ENCODE peak calls at places on chromosomes 4 and X, in four cellular contexts. D, A, I and V are unnamed samples.

GRCh38 chr4:67892905-67893304 is 9.1 kb upstream of the TMPRSS11D start:
- DNase-seq in D (peak), A (no peak), I (no peak), V (peak)

GRCh38 chr4:23438764-23439163 is 451.1 kb downstream of the PPARGC1A start:
- DNase-seq in D (no peak), A (no peak), I (no peak), V (no peak)

GRCh38 chr4:3868841-3869572 is 102.8 kb downstream of the ADRA2C start:
- DNase-seq in D (no peak), A (no peak), I (no peak), V (peak)

GRCh38 chr4:129014566-129015509 is 78.5 kb downstream of the SCLT1 start:
- DNase-seq in D (no peak), A (no peak), I (peak), V (no peak)

GRCh38 chrX:99172958-99173357 is 1237.1 kb downstream of the PCDH19 start:
- DNase-seq in D (no peak), A (no peak), I (no peak), V (peak)

GRCh38 chrX:45602151-45602550 is 401.5 kb upstream of the DIPK2B start:
- DNase-seq in D (no peak), A (no peak), I (peak), V (no peak)

GRCh38 chrX:110992611-110993010 is 103.4 kb upstream of the PAK3 start:
- DNase-seq in D (peak), A (no peak), I (peak), V (peak)

GRCh38 chr4:20805716-20806115 is 105.5 kb downstream of the PACRGL start:
- DNase-seq in D (no peak), A (no peak), I (no peak), V (no peak)

GRCh38 chr4:173420324-173420752 is 21.4 kb upstream of the SCRG1 start:
- DNase-seq in D (no peak), A (no peak), I (peak), V (no peak)

GRCh38 chr4:158327525-158327924 is 117.2 kb downstream of the TMEM144 start:
- DNase-seq in D (peak), A (no peak), I (no peak), V (peak)

GRCh38 chr4:106495498-106495897 is 126.9 kb upstream of the GIMD1 start:
- DNase-seq in D (no peak), A (no peak), I (no peak), V (no peak)

GRCh38 chr4:7860600-7861158 is 79.0 kb downstream of the AFAP1 start:
- DNase-seq in D (no peak), A (no peak), I (no peak), V (no peak)

GRCh38 chr4:69069085-69069484 is 27.2 kb upstream of the UGT2B7 start:
- DNase-seq in D (no peak), A (no peak), I (no peak), V (no peak)

GRCh38 chrX:47631676-47632075 is 1.9 kb upstream of the CFP start:
- DNase-seq in D (no peak), A (no peak), I (no peak), V (no peak)

GRCh38 chrX:5100004-5100403 is 1128.7 kb downstream of the NLGN4X start:
- DNase-seq in D (no peak), A (no peak), I (no peak), V (no peak)

GRCh38 chrX:103396186-103396585 is 19.8 kb downstream of the BEX3 start:
- DNase-seq in D (no peak), A (no peak), I (peak), V (no peak)

GRCh38 chrX:136115124-136115908 is 32.0 kb upstream of the FHL1 start:
- DNase-seq in D (no peak), A (no peak), I (peak), V (no peak)

GRCh38 chr4:110415451-110415850 is 60.5 kb upstream of the ENPEP start:
- DNase-seq in D (no peak), A (no peak), I (no peak), V (no peak)

GRCh38 chr4:48801016-48801715 is 21.1 kb upstream of the FRYL start:
- DNase-seq in D (no peak), A (no peak), I (no peak), V (no peak)

GRCh38 chrX:123425904-123426303 is 241.8 kb downstream of the GRIA3 start:
- DNase-seq in D (no peak), A (no peak), I (no peak), V (no peak)

GRCh38 chrX:64580035-64580434 is 184.8 kb upstream of the MTMR8 start:
- DNase-seq in D (peak), A (peak), I (no peak), V (peak)

GRCh38 chr4:174396599-174396998 is 112.9 kb downstream of the CEP44 start:
- DNase-seq in D (no peak), A (no peak), I (no peak), V (no peak)

GRCh38 chrX:64169988-64170387 is 35.5 kb downstream of the AMER1 start:
- DNase-seq in D (no peak), A (no peak), I (no peak), V (no peak)

GRCh38 chr4:146132445-146132844 is 43.1 kb upstream of the LSM6 start:
- DNase-seq in D (no peak), A (no peak), I (no peak), V (no peak)

GRCh38 chrX:100413231-100413630 is 3.2 kb upstream of the PCDH19 start:
- DNase-seq in D (peak), A (no peak), I (peak), V (no peak)

GRCh38 chrX:134607523-134607922 is 50.7 kb downstream of the PLAC1 start:
- DNase-seq in D (no peak), A (no peak), I (no peak), V (no peak)

GRCh38 chrX:11427082-11428033 is 134.1 kb downstream of the AMELX start:
- DNase-seq in D (peak), A (peak), I (no peak), V (peak)

GRCh38 chr4:183499389-183499788 is 5.5 kb upstream of the ING2 start:
- DNase-seq in D (no peak), A (no peak), I (no peak), V (no peak)

GRCh38 chr4:20078644-20079043 is 173.1 kb upstream of the SLIT2 start:
- DNase-seq in D (no peak), A (no peak), I (no peak), V (no peak)

GRCh38 chrX:39204945-39205344 is 403.7 kb downstream of the MID1IP1 start:
- DNase-seq in D (no peak), A (no peak), I (no peak), V (no peak)

GRCh38 chr4:27684501-27685077 is 823.9 kb downstream of the STIM2 start:
- DNase-seq in D (peak), A (peak), I (peak), V (peak)

GRCh38 chr4:185794637-185795036 is 17.4 kb downstream of the SORBS2 start:
- DNase-seq in D (no peak), A (no peak), I (no peak), V (no peak)

GRCh38 chr4:185836268-185837084 is 24.5 kb upstream of the SORBS2 start:
- DNase-seq in D (no peak), A (no peak), I (no peak), V (no peak)

GRCh38 chr4:151921811-151922210 is 161.0 kb upstream of the GATB start:
- DNase-seq in D (no peak), A (no peak), I (peak), V (no peak)

GRCh38 chr4:24912252-24913098 is at the start of gene CCDC149:
- DNase-seq in D (peak), A (peak), I (peak), V (peak)

GRCh38 chr4:52510939-52511583 is 148.0 kb downstream of the USP46 start:
- DNase-seq in D (no peak), A (no peak), I (no peak), V (no peak)

GRCh38 chrX:74450803-74451449 is 29.6 kb downstream of the SLC16A2 start:
- DNase-seq in D (no peak), A (no peak), I (peak), V (no peak)

GRCh38 chr4:98150092-98150761 is 7.0 kb upstream of the STPG2 start:
- DNase-seq in D (no peak), A (no peak), I (peak), V (no peak)

GRCh38 chrX:11968991-11969390 is 169.3 kb upstream of the FRMPD4 start:
- DNase-seq in D (no peak), A (no peak), I (peak), V (no peak)

GRCh38 chr4:56462157-56462556 is 5.3 kb upstream of the SRP72 start:
- DNase-seq in D (no peak), A (no peak), I (no peak), V (no peak)

GRCh38 chr4:56463711-56464110 is 3.7 kb upstream of the SRP72 start:
- DNase-seq in D (no peak), A (no peak), I (no peak), V (no peak)

GRCh38 chr4:56464581-56464980 is 2.8 kb upstream of the SRP72 start:
- DNase-seq in D (no peak), A (no peak), I (no peak), V (no peak)

GRCh38 chr4:56465599-56466295 is 1.7 kb upstream of the SRP72 start:
- DNase-seq in D (peak), A (no peak), I (peak), V (no peak)

DNA sequence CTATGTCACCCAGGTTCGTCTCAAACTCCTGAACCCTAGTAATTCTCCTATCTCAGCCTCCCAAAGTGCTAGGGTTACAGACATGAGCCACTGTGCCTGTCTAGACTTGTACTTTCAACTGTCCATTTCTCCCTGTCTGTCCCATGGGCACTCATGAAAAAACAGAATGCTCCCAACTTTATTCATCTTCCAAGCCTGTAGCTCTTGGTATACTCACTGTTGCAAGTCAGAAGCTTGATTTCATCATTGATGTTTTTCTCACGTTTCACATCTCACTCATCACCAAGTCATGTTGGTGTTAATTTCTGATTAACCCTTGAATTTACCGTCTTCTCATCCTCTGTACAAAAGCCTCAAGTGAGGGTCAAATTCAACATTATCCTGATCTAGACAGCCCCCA is 7.3 kb upstream of the SRP72 start:
- DNase-seq in D (no peak), A (no peak), I (no peak), V (no peak)
- H3K56ac ChIP-seq in D (no peak), A (no peak), I (no peak), V (no peak)

DNA sequence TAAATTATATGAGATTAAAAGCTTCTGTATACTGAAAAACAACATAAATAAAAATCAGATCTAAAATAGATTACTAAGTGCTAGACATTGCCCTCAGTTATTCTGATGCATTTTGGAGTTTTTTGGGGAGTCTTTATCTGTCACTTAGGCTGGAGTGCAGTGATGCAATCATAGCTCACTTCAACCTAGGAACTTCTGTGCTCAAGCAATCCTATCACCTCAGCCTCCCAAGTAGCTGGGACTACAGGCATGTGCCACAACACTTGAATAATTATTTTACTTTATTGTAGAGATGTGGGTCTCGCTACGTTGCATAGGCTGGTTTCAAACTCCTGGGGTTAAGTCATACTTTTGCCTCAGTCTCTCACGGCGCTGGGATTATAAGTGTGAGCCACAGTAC is 31.7 kb downstream of the HSD17B11 start:
- DNase-seq in D (no peak), A (no peak), I (no peak), V (no peak)
- H3K56ac ChIP-seq in D (no peak), A (no peak), I (no peak), V (no peak)

DNA sequence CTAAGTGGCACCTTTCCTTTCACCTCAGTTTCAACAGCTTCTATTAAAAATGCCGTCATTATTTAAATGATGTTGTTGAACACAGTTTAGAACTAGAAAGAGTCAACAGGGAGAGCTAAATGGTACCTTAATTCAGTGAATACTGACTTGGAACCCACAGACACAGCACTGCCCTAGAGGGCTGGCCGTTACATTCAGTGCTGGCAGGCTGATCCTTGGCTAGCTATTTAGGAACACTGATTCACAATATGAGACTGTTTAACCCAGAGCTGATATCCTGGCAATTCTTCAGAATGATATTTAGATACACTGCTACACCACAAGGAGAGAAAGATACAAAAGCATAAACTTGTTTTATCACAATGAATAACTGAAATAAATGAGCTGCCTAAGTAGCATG is 12.7 kb upstream of the NAAA start:
- DNase-seq in D (no peak), A (no peak), I (peak), V (no peak)
- H3K56ac ChIP-seq in D (no peak), A (no peak), I (no peak), V (no peak)

DNA sequence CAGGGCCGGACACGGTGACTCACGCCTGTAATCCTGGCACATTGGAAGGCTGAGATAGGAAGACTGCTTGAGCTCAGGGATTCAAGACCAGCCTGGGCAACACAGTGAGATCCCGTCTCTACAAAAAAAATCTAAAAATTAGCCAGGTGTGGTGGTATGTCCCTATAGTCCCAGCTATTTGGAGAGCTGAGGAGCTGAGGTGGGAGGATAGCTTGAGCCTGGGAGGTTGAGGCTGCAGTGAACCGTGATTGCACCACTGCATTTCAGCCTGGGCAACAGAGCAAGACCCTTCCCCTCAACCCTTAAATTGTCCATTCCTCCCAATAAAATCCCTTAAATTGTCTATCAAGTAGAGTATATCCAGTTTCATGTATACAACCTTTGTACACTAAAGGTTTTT is 17.0 kb downstream of the OTUD6A start:
- DNase-seq in D (no peak), A (no peak), I (no peak), V (no peak)
- H3K56ac ChIP-seq in D (no peak), A (no peak), I (no peak), V (no peak)

GRCh38 chr4:62004881-62005280 is 804.8 kb downstream of the ADGRL3 start:
- DNase-seq in D (no peak), A (no peak), I (no peak), V (no peak)
- H3K56ac ChIP-seq in D (no peak), A (no peak), I (no peak), V (no peak)

DNA sequence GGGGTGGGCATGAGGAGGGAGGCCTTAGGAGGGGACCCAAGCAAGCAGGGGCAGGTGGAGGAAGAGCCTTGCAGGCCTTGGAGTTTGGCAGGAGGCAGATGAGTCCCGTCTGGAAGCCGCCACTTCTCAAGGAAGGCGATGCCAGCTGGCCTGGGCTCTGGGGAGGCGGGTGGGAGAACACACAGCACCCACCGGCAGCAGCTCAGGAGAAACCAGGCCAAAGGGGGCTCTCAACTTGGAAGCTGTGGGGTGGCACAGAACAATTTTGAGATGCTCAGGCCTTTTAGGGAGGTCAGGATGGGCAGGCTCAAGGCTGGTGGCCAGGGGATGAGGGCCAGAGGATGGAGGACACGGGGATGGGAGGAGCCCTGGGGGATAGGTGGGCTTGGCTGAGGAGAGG is 11.6 kb upstream of the DUSP9 start:
- DNase-seq in D (no peak), A (no peak), I (no peak), V (peak)
- H3K56ac ChIP-seq in D (no peak), A (no peak), I (no peak), V (no peak)

GRCh38 chr4:1472911-1473518 is 66.8 kb upstream of the NKX1-1 start:
- DNase-seq in D (no peak), A (no peak), I (no peak), V (no peak)

GRCh38 chr4:1472148-1472797 is 66.0 kb upstream of the NKX1-1 start:
- DNase-seq in D (no peak), A (no peak), I (no peak), V (no peak)

GRCh38 chr4:1470816-1471442 is 64.7 kb upstream of the NKX1-1 start:
- DNase-seq in D (no peak), A (no peak), I (no peak), V (no peak)

GRCh38 chr4:1470393-1470670 is 64.1 kb upstream of the NKX1-1 start:
- DNase-seq in D (no peak), A (no peak), I (no peak), V (no peak)

DNA sequence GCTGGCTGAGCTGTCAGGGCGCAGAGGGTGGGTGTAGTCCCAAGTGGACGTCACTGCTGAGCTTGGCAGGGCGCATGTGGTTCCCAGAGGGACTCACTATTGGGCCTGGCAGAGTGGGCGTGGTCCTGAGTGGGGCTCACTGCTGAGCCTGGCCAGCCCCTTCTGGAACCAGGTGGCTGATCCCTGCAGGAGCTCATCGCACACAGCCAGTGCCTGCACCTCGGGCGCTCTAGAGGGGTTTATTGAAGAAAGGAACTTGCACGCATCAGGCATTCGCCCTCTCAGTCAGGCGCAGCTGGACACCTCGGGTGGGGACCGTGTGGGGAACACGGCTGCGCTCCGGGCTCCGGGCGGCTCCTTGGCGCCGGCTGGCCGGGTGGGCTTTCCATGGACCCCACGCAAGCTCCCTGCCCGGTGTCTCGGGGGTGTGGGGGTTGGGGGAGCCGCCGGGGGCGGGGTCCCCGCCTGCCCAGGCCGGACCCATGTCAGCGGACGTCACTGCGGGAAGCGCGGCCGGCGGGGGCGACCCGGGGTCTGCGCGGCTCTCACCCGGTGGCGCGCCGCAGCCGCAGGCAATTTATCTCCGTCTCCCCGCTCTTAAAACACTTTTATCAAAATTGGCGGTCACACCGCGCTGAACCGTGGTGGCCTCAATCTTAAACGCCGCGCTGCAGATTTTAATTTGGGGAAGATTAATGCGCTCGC is 65.4 kb upstream of the NKX1-1 start:
- DNase-seq in D (no peak), A (no peak), I (no peak), V (peak)
- H3K56ac ChIP-seq in D (no peak), A (no peak), I (no peak), V (no peak)

DNA sequence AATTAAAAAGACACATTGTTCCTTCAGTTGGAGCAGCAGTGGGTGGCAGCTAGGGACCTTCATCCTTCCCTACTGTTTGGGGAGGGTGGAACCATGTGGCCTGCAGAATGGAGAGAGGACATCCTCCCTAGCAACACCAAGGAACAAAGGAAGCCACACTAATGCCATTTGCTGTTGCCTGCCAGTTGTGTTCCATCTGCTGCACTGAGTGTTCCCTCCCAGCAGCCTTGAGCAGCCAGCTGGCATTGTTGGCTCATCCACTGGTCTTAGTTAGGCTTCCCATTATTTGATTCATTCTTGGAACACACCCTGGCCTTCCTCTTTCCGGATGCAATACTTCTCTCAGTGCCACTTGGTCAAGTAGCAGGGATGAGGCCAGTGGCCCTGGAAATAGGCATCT is 25.0 kb upstream of the HMGB3 start:
- DNase-seq in D (no peak), A (no peak), I (no peak), V (no peak)
- H3K56ac ChIP-seq in D (no peak), A (no peak), I (no peak), V (no peak)

GRCh38 chr4:866761-867390 is 40.9 kb upstream of the CPLX1 start:
- DNase-seq in D (peak), A (no peak), I (no peak), V (no peak)
- H3K56ac ChIP-seq in D (no peak), A (no peak), I (no peak), V (no peak)

GRCh38 chr4:141646969-141647368 is 10.6 kb downstream of the IL15 start:
- DNase-seq in D (no peak), A (no peak), I (peak), V (no peak)
- H3K56ac ChIP-seq in D (no peak), A (no peak), I (no peak), V (no peak)